ENCODE peak calls at places on chromosomes 11 and 22, in five cellular contexts. P is endodermal cell, O is iris pigment epithelial cell, B is pancreas, R is RCC 7860. F is an unnamed sample.

GRCh38 chr11:126385991-126386728 is 30.7 kb downstream of the ST3GAL4 start:
- DNase-seq in P (no peak), O (no peak), B (no peak), R (no peak), F (peak)

GRCh38 chr22:46801826-46802607 is 39.6 kb downstream of the TBC1D22A start:
- DNase-seq in P (peak), O (no peak), B (no peak), R (no peak), F (no peak)

GRCh38 chr22:49726701-49727101 is 101.0 kb downstream of the BRD1 start:
- DNase-seq in P (no peak), O (no peak), B (no peak), R (no peak), F (no peak)

GRCh38 chr11:134530826-134531225 is 118.8 kb upstream of the B3GAT1 start:
- DNase-seq in P (peak), O (no peak), B (peak), R (no peak), F (no peak)

GRCh38 chr11:82720267-82720666 is 13.4 kb downstream of the FAM181B start:
- DNase-seq in P (no peak), O (no peak), B (no peak), R (no peak), F (no peak)

GRCh38 chr11:93290061-93290460 is 40.5 kb upstream of the DEUP1 start:
- DNase-seq in P (no peak), O (no peak), B (no peak), R (no peak), F (no peak)

GRCh38 chr11:78688460-78688859 is 113.8 kb upstream of the NARS2 start:
- DNase-seq in P (peak), O (no peak), B (no peak), R (no peak), F (no peak)

GRCh38 chr11:115656041-115656440 is 151.8 kb upstream of the CADM1 start:
- DNase-seq in P (no peak), O (no peak), B (no peak), R (no peak), F (no peak)

GRCh38 chr11:76795285-76795935 is 12.3 kb downstream of the TSKU start:
- DNase-seq in P (peak), O (no peak), B (no peak), R (no peak), F (peak)

GRCh38 chr11:69874984-69875673 is 55.9 kb upstream of the FGF3 start:
- DNase-seq in P (peak), O (no peak), B (no peak), R (no peak), F (no peak)

GRCh38 chr11:1828542-1828941 is 6.2 kb upstream of the SYT8 start:
- DNase-seq in P (no peak), O (no peak), B (no peak), R (no peak), F (no peak)

GRCh38 chr11:117479372-117479771 is 151.7 kb downstream of the CEP164 start:
- DNase-seq in P (peak), O (no peak), B (no peak), R (no peak), F (no peak)